ENCODE peak calls at places on chromosome 16, in five cellular contexts. One of them, this sample, is unnamed.

GRCh38 chr16:85065099-85065498 is 37.5 kb downstream of the KIAA0513 start:
- DNase-seq in hepatocyte: no peak
- DNase-seq in cardiac muscle cell: no peak
- DNase-seq in thoracic aorta: no peak
- DNase-seq in left ventricle myocardium inferior: no peak
- DNase-seq in this sample: no peak

GRCh38 chr16:74773431-74774222 is 993 bp downstream of the FA2H start:
- DNase-seq in thoracic aorta: no peak
- DNase-seq in hepatocyte: no peak
- DNase-seq in cardiac muscle cell: no peak
- DNase-seq in left ventricle myocardium inferior: no peak
- DNase-seq in this sample: no peak

GRCh38 chr16:15489016-15489415 is 54.6 kb downstream of the BMERB1 start:
- DNase-seq in hepatocyte: no peak
- DNase-seq in left ventricle myocardium inferior: no peak
- DNase-seq in cardiac muscle cell: no peak
- DNase-seq in thoracic aorta: no peak
- DNase-seq in this sample: no peak

GRCh38 chr16:68365167-68365817 is 54.5 kb downstream of the PRMT7 start:
- DNase-seq in hepatocyte: no peak
- DNase-seq in cardiac muscle cell: no peak
- DNase-seq in thoracic aorta: no peak
- DNase-seq in left ventricle myocardium inferior: peak
- DNase-seq in this sample: no peak

GRCh38 chr16:19168173-19169080 is at the start of gene SYT17:
- DNase-seq in hepatocyte: peak
- DNase-seq in left ventricle myocardium inferior: peak
- DNase-seq in thoracic aorta: no peak
- DNase-seq in cardiac muscle cell: no peak
- DNase-seq in this sample: peak

GRCh38 chr16:54194008-54194731 is 92.4 kb downstream of the IRX3 start:
- DNase-seq in cardiac muscle cell: peak
- DNase-seq in left ventricle myocardium inferior: peak
- DNase-seq in thoracic aorta: peak
- DNase-seq in hepatocyte: no peak
- DNase-seq in this sample: no peak

GRCh38 chr16:19555938-19556778 is 655 bp downstream of the VPS35L start:
- DNase-seq in cardiac muscle cell: peak
- DNase-seq in left ventricle myocardium inferior: no peak
- DNase-seq in hepatocyte: peak
- DNase-seq in thoracic aorta: no peak
- DNase-seq in this sample: no peak

GRCh38 chr16:3401719-3402397 is 843 bp downstream of the ZNF174 start:
- DNase-seq in left ventricle myocardium inferior: no peak
- DNase-seq in cardiac muscle cell: peak
- DNase-seq in hepatocyte: peak
- DNase-seq in thoracic aorta: no peak
- DNase-seq in this sample: peak

GRCh38 chr16:54266363-54266955 is 20.1 kb downstream of the IRX3 start:
- DNase-seq in thoracic aorta: no peak
- DNase-seq in left ventricle myocardium inferior: no peak
- DNase-seq in cardiac muscle cell: peak
- DNase-seq in hepatocyte: no peak
- DNase-seq in this sample: no peak

GRCh38 chr16:81921415-81921814 is 89.9 kb downstream of the SDR42E1 start:
- DNase-seq in left ventricle myocardium inferior: no peak
- DNase-seq in thoracic aorta: no peak
- DNase-seq in hepatocyte: no peak
- DNase-seq in cardiac muscle cell: no peak
- DNase-seq in this sample: no peak

GRCh38 chr16:86865866-86866675 is 287.7 kb downstream of the FOXL1 start:
- DNase-seq in left ventricle myocardium inferior: peak
- DNase-seq in thoracic aorta: no peak
- DNase-seq in cardiac muscle cell: no peak
- DNase-seq in hepatocyte: peak
- DNase-seq in this sample: peak

GRCh38 chr16:49596119-49596518 is 222.5 kb downstream of the C16orf78 start:
- DNase-seq in hepatocyte: peak
- DNase-seq in left ventricle myocardium inferior: no peak
- DNase-seq in cardiac muscle cell: peak
- DNase-seq in thoracic aorta: no peak
- DNase-seq in this sample: no peak

GRCh38 chr16:24800586-24800985 is 45.2 kb upstream of the SLC5A11 start:
- DNase-seq in left ventricle myocardium inferior: no peak
- DNase-seq in thoracic aorta: no peak
- DNase-seq in hepatocyte: no peak
- DNase-seq in cardiac muscle cell: peak
- DNase-seq in this sample: peak
- TF ChIP-seq CTCF in left ventricle myocardium inferior: peak
- TF ChIP-seq CTCF in thoracic aorta: no peak
- TF ChIP-seq CTCF in hepatocyte: peak
- TF ChIP-seq CTCF in cardiac muscle cell: peak
- TF ChIP-seq CTCF in this sample: peak

GRCh38 chr16:31061813-31062440 is 12.1 kb downstream of the ZNF668 start:
- DNase-seq in hepatocyte: no peak
- DNase-seq in left ventricle myocardium inferior: no peak
- DNase-seq in cardiac muscle cell: no peak
- DNase-seq in thoracic aorta: no peak
- DNase-seq in this sample: no peak
- H3K27ac ChIP-seq in hepatocyte: no peak
- H3K27ac ChIP-seq in left ventricle myocardium inferior: no peak
- H3K27ac ChIP-seq in cardiac muscle cell: no peak
- H3K27ac ChIP-seq in thoracic aorta: no peak
- H3K27ac ChIP-seq in this sample: peak

GRCh38 chr16:50667497-50668367 is 13.4 kb downstream of the SNX20 start:
- DNase-seq in left ventricle myocardium inferior: no peak
- DNase-seq in hepatocyte: no peak
- DNase-seq in cardiac muscle cell: no peak
- DNase-seq in thoracic aorta: no peak
- DNase-seq in this sample: no peak
- TF ChIP-seq CTCF in left ventricle myocardium inferior: no peak
- TF ChIP-seq CTCF in hepatocyte: peak
- TF ChIP-seq CTCF in cardiac muscle cell: peak
- TF ChIP-seq CTCF in thoracic aorta: no peak
- TF ChIP-seq CTCF in this sample: no peak

GRCh38 chr16:73071131-73071940 is 23.4 kb upstream of the ZFHX3 start:
- DNase-seq in cardiac muscle cell: peak
- DNase-seq in hepatocyte: peak
- DNase-seq in thoracic aorta: no peak
- DNase-seq in left ventricle myocardium inferior: peak
- DNase-seq in this sample: no peak
- H3K27ac ChIP-seq in cardiac muscle cell: peak
- H3K27ac ChIP-seq in hepatocyte: peak
- H3K27ac ChIP-seq in thoracic aorta: peak
- H3K27ac ChIP-seq in left ventricle myocardium inferior: peak
- H3K27ac ChIP-seq in this sample: peak

DNA sequence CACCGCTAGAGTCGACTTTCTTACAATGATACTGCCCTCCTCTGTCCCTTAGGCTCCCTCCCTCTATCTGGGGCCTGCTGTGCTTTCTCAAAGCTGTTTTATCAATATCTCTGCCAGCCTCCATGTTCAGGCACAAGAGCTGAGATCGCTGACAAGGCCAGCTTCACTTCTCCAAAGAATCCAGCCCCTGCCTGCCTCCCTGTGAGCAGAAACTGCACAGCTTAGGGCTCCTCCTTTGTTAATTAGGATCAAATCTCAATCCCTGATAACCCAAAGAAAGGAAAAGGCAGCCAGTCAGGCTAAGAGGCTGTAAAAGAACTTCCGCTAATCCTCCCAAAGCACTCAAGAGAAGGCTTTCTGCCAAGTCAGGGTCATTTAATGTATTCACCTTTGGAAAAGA is 616.0 kb upstream of the CDH11 start:
- DNase-seq in left ventricle myocardium inferior: no peak
- DNase-seq in hepatocyte: no peak
- DNase-seq in thoracic aorta: no peak
- DNase-seq in cardiac muscle cell: peak
- DNase-seq in this sample: no peak
- TF ChIP-seq CTCF in left ventricle myocardium inferior: no peak
- TF ChIP-seq CTCF in hepatocyte: peak
- TF ChIP-seq CTCF in thoracic aorta: no peak
- TF ChIP-seq CTCF in cardiac muscle cell: peak
- TF ChIP-seq CTCF in this sample: no peak

GRCh38 chr16:23821467-23821866 is 14.3 kb upstream of the PRKCB start:
- DNase-seq in thoracic aorta: no peak
- DNase-seq in hepatocyte: no peak
- DNase-seq in left ventricle myocardium inferior: no peak
- DNase-seq in cardiac muscle cell: no peak
- DNase-seq in this sample: no peak
- H3K27ac ChIP-seq in thoracic aorta: no peak
- H3K27ac ChIP-seq in hepatocyte: no peak
- H3K27ac ChIP-seq in left ventricle myocardium inferior: no peak
- H3K27ac ChIP-seq in cardiac muscle cell: no peak
- H3K27ac ChIP-seq in this sample: no peak

GRCh38 chr16:79776243-79776884 is 175.8 kb upstream of the MAF start:
- DNase-seq in cardiac muscle cell: peak
- DNase-seq in hepatocyte: peak
- DNase-seq in thoracic aorta: no peak
- DNase-seq in left ventricle myocardium inferior: peak
- DNase-seq in this sample: no peak
- TF ChIP-seq CTCF in cardiac muscle cell: no peak
- TF ChIP-seq CTCF in hepatocyte: no peak
- TF ChIP-seq CTCF in thoracic aorta: no peak
- TF ChIP-seq CTCF in left ventricle myocardium inferior: peak
- TF ChIP-seq CTCF in this sample: no peak

DNA sequence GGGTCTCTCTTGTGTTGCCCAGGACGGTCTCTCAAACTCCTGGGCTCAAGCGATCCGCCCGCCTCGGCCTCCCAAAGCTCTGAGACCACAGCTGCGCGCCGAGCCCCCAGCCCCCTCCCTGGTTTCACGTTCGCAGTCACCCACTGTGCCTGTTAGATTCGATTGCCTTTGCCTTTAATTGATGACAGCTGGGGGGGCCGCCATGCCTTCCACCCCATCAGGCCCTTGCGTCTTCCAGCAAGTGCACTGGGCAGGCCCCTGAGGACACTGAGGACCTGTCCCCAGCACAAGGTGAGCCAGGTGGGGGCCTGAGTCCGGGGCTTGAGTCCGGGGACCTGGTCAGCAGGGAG is 3.3 kb downstream of the IGFALS start:
- DNase-seq in hepatocyte: no peak
- DNase-seq in left ventricle myocardium inferior: no peak
- DNase-seq in thoracic aorta: no peak
- DNase-seq in cardiac muscle cell: no peak
- DNase-seq in this sample: no peak
- H3K27ac ChIP-seq in hepatocyte: no peak
- H3K27ac ChIP-seq in left ventricle myocardium inferior: no peak
- H3K27ac ChIP-seq in thoracic aorta: no peak
- H3K27ac ChIP-seq in cardiac muscle cell: no peak
- H3K27ac ChIP-seq in this sample: no peak

GRCh38 chr16:52069866-52070265 is 477.1 kb downstream of the TOX3 start:
- DNase-seq in thoracic aorta: no peak
- DNase-seq in hepatocyte: peak
- DNase-seq in left ventricle myocardium inferior: no peak
- DNase-seq in cardiac muscle cell: peak
- DNase-seq in this sample: peak

GRCh38 chr16:52071101-52071500 is 475.8 kb downstream of the TOX3 start:
- DNase-seq in cardiac muscle cell: no peak
- DNase-seq in hepatocyte: no peak
- DNase-seq in thoracic aorta: no peak
- DNase-seq in left ventricle myocardium inferior: no peak
- DNase-seq in this sample: no peak

GRCh38 chr16:52066951-52067350 is 480.0 kb downstream of the TOX3 start:
- DNase-seq in cardiac muscle cell: no peak
- DNase-seq in thoracic aorta: no peak
- DNase-seq in hepatocyte: no peak
- DNase-seq in left ventricle myocardium inferior: no peak
- DNase-seq in this sample: no peak

GRCh38 chr16:52070341-52071057 is 476.4 kb downstream of the TOX3 start:
- DNase-seq in hepatocyte: no peak
- DNase-seq in cardiac muscle cell: no peak
- DNase-seq in left ventricle myocardium inferior: no peak
- DNase-seq in thoracic aorta: no peak
- DNase-seq in this sample: no peak

GRCh38 chr16:52068447-52069074 is 478.4 kb downstream of the TOX3 start:
- DNase-seq in thoracic aorta: no peak
- DNase-seq in hepatocyte: peak
- DNase-seq in cardiac muscle cell: peak
- DNase-seq in left ventricle myocardium inferior: no peak
- DNase-seq in this sample: peak
- TF ChIP-seq CTCF in thoracic aorta: no peak
- TF ChIP-seq CTCF in hepatocyte: peak
- TF ChIP-seq CTCF in cardiac muscle cell: no peak
- TF ChIP-seq CTCF in left ventricle myocardium inferior: peak
- TF ChIP-seq CTCF in this sample: peak

GRCh38 chr16:27720731-27721547 is 171.0 kb downstream of the KATNIP start:
- DNase-seq in hepatocyte: no peak
- DNase-seq in left ventricle myocardium inferior: peak
- DNase-seq in cardiac muscle cell: no peak
- DNase-seq in thoracic aorta: no peak
- DNase-seq in this sample: no peak
- H3K27ac ChIP-seq in hepatocyte: peak
- H3K27ac ChIP-seq in left ventricle myocardium inferior: peak
- H3K27ac ChIP-seq in cardiac muscle cell: no peak
- H3K27ac ChIP-seq in thoracic aorta: no peak
- H3K27ac ChIP-seq in this sample: no peak

This sample was measured in RWPE1.